ENCODE peak calls at places on chromosome 18, in ten cellular contexts. U, Z, N, G, F, A, K, Y, O and C are unnamed samples.

GRCh38 chr18:45920367-45920766 is 46.8 kb downstream of the EPG5 start:
- DNase-seq in U (peak), Z (no peak), N (peak), G (no peak), F (peak), A (no peak), K (no peak), Y (no peak), O (peak), C (peak)

GRCh38 chr18:55489742-55490055 is 98.3 kb downstream of the TCF4 start:
- DNase-seq in U (no peak), Z (no peak), N (peak), G (no peak), F (no peak), A (no peak), K (no peak), Y (no peak), O (no peak), C (no peak)

GRCh38 chr18:50653402-50654093 is 93.7 kb downstream of the MAPK4 start:
- DNase-seq in U (no peak), Z (no peak), N (no peak), G (no peak), F (no peak), A (no peak), K (no peak), Y (no peak), O (no peak), C (no peak)

GRCh38 chr18:78737006-78737915 is 242.4 kb upstream of the SALL3 start:
- DNase-seq in U (peak), Z (no peak), N (no peak), G (no peak), F (no peak), A (peak), K (no peak), Y (no peak), O (no peak), C (no peak)

GRCh38 chr18:63681449-63682381 is 20.0 kb upstream of the SERPINB3 start:
- DNase-seq in U (no peak), Z (no peak), N (no peak), G (no peak), F (no peak), A (no peak), K (no peak), Y (no peak), O (peak), C (no peak)

GRCh38 chr18:79121746-79122474 is 52.7 kb downstream of the ATP9B start:
- DNase-seq in U (no peak), Z (no peak), N (peak), G (no peak), F (no peak), A (no peak), K (no peak), Y (no peak), O (no peak), C (no peak)

GRCh38 chr18:12038082-12038660 is 55.5 kb upstream of the ANKRD62 start:
- DNase-seq in U (no peak), Z (no peak), N (no peak), G (no peak), F (peak), A (no peak), K (peak), Y (peak), O (no peak), C (peak)

GRCh38 chr18:10560457-10561045 is 34.7 kb downstream of the NAPG start:
- DNase-seq in U (peak), Z (peak), N (peak), G (peak), F (peak), A (peak), K (peak), Y (no peak), O (peak), C (peak)

GRCh38 chr18:47737198-47737830 is 193.1 kb downstream of the SMAD2 start:
- DNase-seq in U (no peak), Z (no peak), N (no peak), G (no peak), F (no peak), A (no peak), K (no peak), Y (no peak), O (no peak), C (no peak)

GRCh38 chr18:1488957-1489356 is 584.3 kb downstream of the ADCYAP1 start:
- DNase-seq in U (no peak), Z (no peak), N (no peak), G (no peak), F (no peak), A (no peak), K (no peak), Y (no peak), O (no peak), C (no peak)

GRCh38 chr18:69838620-69839411 is 108.9 kb downstream of the CD226 start:
- DNase-seq in U (no peak), Z (peak), N (no peak), G (no peak), F (no peak), A (peak), K (peak), Y (no peak), O (peak), C (no peak)

GRCh38 chr18:8699948-8700347 is 5.4 kb upstream of the MTCL1 start:
- DNase-seq in U (no peak), Z (no peak), N (peak), G (no peak), F (no peak), A (no peak), K (no peak), Y (no peak), O (no peak), C (no peak)

DNA sequence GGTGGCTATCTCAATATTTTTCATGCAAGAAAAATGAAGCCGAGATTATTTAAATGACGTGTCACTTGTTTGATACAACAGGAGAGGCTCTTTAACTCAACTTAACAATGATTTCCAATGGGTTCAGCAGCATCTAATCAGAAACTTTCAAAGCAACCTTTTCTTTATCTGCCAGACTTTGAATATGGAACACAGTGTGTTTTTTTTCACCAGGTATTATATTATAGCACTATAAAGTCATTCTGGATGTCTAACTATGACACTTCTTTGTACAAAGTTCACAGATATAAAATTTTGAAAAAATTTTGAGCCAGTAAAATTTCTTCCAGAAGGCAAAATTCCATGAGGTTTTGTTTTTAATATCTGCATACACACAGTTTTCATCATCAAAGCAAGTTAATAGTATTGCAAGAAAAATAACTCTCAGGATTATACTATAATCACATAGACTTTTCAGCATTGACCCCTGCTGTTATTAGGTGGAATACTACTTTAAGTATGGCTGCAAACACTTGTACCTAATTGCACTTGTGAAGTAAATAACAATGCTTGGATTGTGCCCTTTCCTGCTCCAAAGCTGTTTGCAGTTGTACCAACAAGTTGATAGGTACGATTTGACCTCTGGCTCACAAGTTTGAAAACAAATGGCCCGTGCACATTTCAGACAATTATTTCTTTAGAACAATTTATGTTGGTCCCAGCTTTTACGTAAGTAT is 44.0 kb upstream of the DSG1 start:
- DNase-seq in U (no peak), Z (no peak), N (no peak), G (no peak), F (no peak), A (no peak), K (no peak), Y (no peak), O (no peak), C (no peak)
- H3K27ac ChIP-seq in U (no peak), Z (no peak), N (no peak), G (no peak), F (no peak), A (no peak), K (no peak), Y (no peak), O (no peak), C (no peak)

DNA sequence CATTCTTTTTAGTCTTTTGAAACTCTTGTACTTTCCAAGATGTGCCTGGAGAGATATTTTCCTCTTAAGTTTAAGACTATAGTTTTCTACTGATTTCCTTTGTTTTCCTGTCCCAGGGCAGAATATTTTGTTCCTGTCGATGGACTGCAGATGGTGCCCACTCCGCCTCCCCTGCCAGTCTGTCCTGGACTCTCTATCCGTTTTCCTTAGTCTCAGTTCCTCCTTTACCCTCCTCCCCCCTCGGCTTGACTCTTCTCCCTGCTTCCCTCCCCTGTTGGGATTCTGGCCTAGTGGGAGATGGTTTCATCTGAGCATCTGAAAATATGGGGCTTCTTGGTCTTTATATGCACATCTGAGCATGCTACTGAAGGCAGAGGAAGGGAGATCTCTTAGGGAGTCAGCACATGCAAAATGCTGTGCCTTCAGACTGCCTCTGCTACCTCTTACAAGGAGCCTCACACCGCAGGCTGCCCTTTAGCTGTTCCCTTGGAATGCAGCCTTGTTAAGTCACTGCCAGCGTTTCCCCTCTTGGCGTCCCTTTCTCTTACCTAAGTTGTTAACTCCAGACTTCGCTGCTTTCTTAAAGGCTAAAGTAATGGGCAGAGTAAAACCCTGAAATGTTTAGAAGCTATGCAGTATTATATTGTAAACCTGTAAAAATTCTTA is 49.6 kb downstream of the LDLRAD4 start:
- DNase-seq in U (peak), Z (peak), N (peak), G (no peak), F (no peak), A (peak), K (peak), Y (no peak), O (no peak), C (no peak)
- H3K27ac ChIP-seq in U (peak), Z (no peak), N (no peak), G (no peak), F (peak), A (no peak), K (no peak), Y (no peak), O (no peak), C (peak)

GRCh38 chr18:35508746-35509338 is 11.1 kb upstream of the INO80C start:
- DNase-seq in U (no peak), Z (no peak), N (no peak), G (no peak), F (no peak), A (no peak), K (peak), Y (no peak), O (no peak), C (no peak)
- H3K27ac ChIP-seq in U (no peak), Z (no peak), N (no peak), G (no peak), F (no peak), A (no peak), K (no peak), Y (no peak), O (no peak), C (no peak)

DNA sequence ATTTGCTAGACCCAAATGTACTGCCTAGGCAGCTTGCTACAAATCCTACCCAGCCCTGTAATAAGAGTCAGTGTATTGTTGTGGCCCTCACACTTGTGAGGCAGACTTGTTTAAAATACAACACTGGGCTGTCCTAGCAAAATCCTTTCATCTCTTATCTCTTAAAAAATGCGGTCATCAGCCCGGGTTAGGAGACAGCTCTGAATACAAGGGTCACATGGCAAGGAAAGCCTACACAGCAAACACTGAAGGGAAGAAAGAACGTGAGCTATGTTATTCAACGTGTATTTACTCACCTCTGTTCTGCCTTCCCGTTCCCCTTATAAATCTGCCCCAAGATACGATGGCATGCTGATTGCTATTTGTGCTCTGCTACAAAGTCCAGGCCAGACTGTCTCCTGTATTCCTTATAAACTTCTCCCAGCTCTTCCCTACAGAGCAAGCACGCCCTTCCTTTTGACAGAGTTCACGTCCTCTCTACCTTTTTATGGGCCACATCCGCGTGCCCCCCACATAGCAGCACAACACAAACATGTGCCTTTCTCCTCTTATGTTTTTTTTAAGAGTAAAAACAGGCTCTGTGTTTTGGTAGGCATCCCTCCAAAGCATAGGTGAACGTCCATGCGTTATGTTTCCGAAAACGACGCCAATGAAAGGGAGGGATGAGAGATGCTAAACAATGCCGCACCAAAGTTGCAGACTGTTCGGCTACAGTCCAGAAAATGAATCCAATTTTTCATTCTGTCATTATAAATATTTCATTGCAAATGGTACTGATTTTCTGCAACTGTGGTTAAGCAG is 274.8 kb downstream of the ZNF521 start:
- DNase-seq in U (no peak), Z (no peak), N (no peak), G (no peak), F (no peak), A (no peak), K (peak), Y (no peak), O (no peak), C (no peak)
- H3K27ac ChIP-seq in U (peak), Z (no peak), N (no peak), G (no peak), F (no peak), A (no peak), K (peak), Y (no peak), O (no peak), C (no peak)

DNA sequence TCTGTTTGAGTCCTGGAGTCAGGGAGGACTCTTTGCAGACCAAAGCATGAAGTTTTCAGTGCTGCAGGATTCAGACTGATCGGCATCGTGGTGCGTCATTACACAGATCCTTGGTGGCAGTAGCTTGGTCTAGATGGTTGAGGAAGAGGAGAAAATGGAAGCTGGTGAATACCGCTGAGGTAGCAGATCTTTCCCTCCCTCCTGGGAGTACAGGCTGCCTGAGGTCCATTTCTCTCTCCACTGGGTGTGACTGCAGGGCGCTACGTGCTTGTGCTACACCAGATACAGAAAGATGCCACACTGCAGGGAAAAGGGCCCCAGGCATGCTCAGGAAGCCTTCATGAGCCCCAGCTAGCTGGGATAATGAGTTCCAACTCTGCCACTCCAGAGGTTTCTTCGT is 3.3 kb upstream of the CNDP1 start:
- DNase-seq in U (no peak), Z (no peak), N (no peak), G (no peak), F (no peak), A (peak), K (no peak), Y (no peak), O (no peak), C (no peak)
- H3K27ac ChIP-seq in U (no peak), Z (no peak), N (no peak), G (no peak), F (no peak), A (no peak), K (no peak), Y (no peak), O (no peak), C (no peak)

DNA sequence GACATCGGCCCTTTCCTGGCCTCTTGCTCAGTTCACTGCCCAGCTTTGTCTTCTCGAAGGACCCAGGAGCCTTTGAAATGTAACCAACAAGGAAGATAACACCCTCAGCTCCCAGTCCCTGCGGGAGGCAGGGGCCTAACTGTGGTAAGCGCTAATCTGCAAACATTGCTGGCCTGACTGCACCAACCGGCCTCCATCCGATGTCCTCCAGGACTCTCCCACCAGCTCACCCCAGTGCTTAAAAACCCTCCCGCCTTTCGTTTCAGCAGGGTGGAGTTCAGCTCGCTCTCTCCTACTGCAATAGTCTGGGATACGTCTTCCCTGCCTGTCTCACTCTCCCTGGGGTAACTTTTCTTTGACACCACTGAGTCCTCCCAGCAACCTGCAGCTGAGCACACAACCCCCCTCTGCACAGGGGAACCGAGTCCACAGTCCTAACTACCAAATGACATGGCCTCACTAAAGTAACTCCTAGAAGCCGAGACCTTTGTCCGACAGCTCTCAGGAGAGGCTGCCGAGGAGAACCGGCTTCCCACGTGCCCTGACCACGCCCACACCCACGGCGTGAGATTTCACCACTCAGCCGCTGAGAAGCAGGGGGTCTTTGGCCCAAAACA is 76.1 kb downstream of the MBP start:
- DNase-seq in U (no peak), Z (no peak), N (no peak), G (no peak), F (no peak), A (no peak), K (peak), Y (no peak), O (no peak), C (no peak)
- H3K27ac ChIP-seq in U (peak), Z (no peak), N (peak), G (peak), F (no peak), A (no peak), K (no peak), Y (peak), O (peak), C (no peak)